ENCODE peak calls at places on chromosomes 12 and 14, in eight cellular contexts. R, C, M, B, A, L, F and O are unnamed samples.

GRCh38 chr12:104578453-104578852 is 121.7 kb downstream of the CHST11 start:
- DNase-seq in F (no peak), A (no peak), L (no peak), M (no peak), B (peak), C (peak), R (no peak), O (no peak)

GRCh38 chr12:119665164-119665929 is 2.6 kb upstream of the PRKAB1 start:
- DNase-seq in A (no peak), L (no peak), R (no peak), C (no peak), M (no peak), B (no peak), F (no peak), O (no peak)

GRCh38 chr14:64756712-64757111 is 52.5 kb downstream of the PLEKHG3 start:
- DNase-seq in C (no peak), B (no peak), L (no peak), R (no peak), A (no peak), M (no peak), F (no peak), O (no peak)

GRCh38 chr14:26286066-26286791 is 311.6 kb downstream of the NOVA1 start:
- DNase-seq in F (no peak), B (no peak), C (no peak), L (no peak), R (no peak), M (no peak), A (no peak), O (no peak)

GRCh38 chr14:100056964-100057817 is 8.0 kb upstream of the EVL start:
- DNase-seq in L (no peak), A (no peak), F (no peak), C (peak), B (peak), M (no peak), R (no peak), O (no peak)

GRCh38 chr12:93689076-93689834 is 12.1 kb downstream of the CRADD start:
- DNase-seq in R (no peak), A (no peak), L (no peak), B (peak), F (no peak), C (peak), M (no peak), O (no peak)

GRCh38 chr12:27627123-27627835 is 69.0 kb upstream of the REP15 start:
- DNase-seq in C (peak), R (no peak), A (no peak), L (no peak), F (no peak), M (no peak), B (peak), O (no peak)

GRCh38 chr12:2682301-2683282 is 112.2 kb upstream of the FKBP4 start:
- DNase-seq in R (peak), B (peak), A (peak), C (peak), F (no peak), M (no peak), L (no peak), O (peak)

GRCh38 chr14:103045387-103045869 is 11.9 kb downstream of the CDC42BPB start:
- DNase-seq in M (no peak), L (no peak), A (no peak), F (no peak), B (no peak), R (no peak), C (no peak), O (no peak)

GRCh38 chr12:50636505-50636904 is 127.4 kb upstream of the ATF1 start:
- DNase-seq in L (no peak), A (no peak), B (no peak), C (peak), R (no peak), M (no peak), F (no peak), O (no peak)

GRCh38 chr12:1777798-1778197 is 42.6 kb upstream of the LRTM2 start:
- DNase-seq in A (no peak), C (peak), L (no peak), B (peak), M (no peak), F (no peak), R (no peak), O (no peak)

GRCh38 chr12:132351751-132352495 is 22.5 kb upstream of the GALNT9 start:
- DNase-seq in C (no peak), R (no peak), L (no peak), M (no peak), A (peak), F (no peak), B (no peak), O (no peak)

GRCh38 chr12:3035171-3035570 is 42.0 kb upstream of the TSPAN9 start:
- DNase-seq in C (no peak), R (no peak), A (no peak), B (no peak), F (no peak), M (no peak), L (no peak), O (no peak)

GRCh38 chr12:101772019-101772774 is 32.9 kb upstream of the SYCP3 start:
- DNase-seq in R (no peak), M (no peak), B (no peak), F (no peak), C (peak), L (no peak), A (no peak), O (no peak)

GRCh38 chr14:75402867-75403413 is 24.9 kb upstream of the JDP2 start:
- DNase-seq in A (no peak), M (no peak), C (no peak), B (no peak), F (no peak), R (no peak), L (no peak), O (no peak)

GRCh38 chr12:47832263-47832933 is 12.7 kb upstream of the HDAC7 start:
- DNase-seq in R (no peak), B (no peak), L (no peak), C (no peak), F (no peak), A (no peak), M (no peak), O (no peak)

GRCh38 chr14:60968671-60969070 is 12.2 kb downstream of the TRMT5 start:
- DNase-seq in R (no peak), L (no peak), C (peak), A (no peak), M (no peak), B (no peak), F (no peak), O (no peak)

GRCh38 chr12:33026791-33027190 is 130.2 kb upstream of the PKP2 start:
- DNase-seq in F (no peak), R (no peak), M (no peak), B (no peak), A (no peak), C (no peak), L (no peak), O (no peak)

GRCh38 chr14:54652188-54652889 is 85.4 kb downstream of the SAMD4A start:
- DNase-seq in B (peak), F (peak), A (no peak), M (peak), L (peak), R (no peak), C (peak), O (no peak)

GRCh38 chr12:126033746-126034145 is 968.5 kb downstream of the AACS start:
- DNase-seq in F (no peak), R (no peak), A (no peak), M (no peak), B (no peak), L (no peak), C (no peak), O (no peak)

GRCh38 chr14:88556581-88556980 is 1.8 kb upstream of the PTPN21 start:
- DNase-seq in L (no peak), B (no peak), R (no peak), A (no peak), M (no peak), F (no peak), C (no peak), O (no peak)

GRCh38 chr12:26017484-26018211 is 59.2 kb downstream of the RASSF8 start:
- DNase-seq in F (no peak), A (peak), C (peak), L (no peak), R (no peak), M (no peak), B (peak), O (no peak)

GRCh38 chr12:80033457-80033856 is 65.9 kb upstream of the OTOGL start:
- DNase-seq in M (no peak), A (no peak), R (no peak), F (no peak), C (peak), B (peak), L (no peak), O (no peak)

GRCh38 chr12:4089147-4089606 is 184.4 kb upstream of the CCND2 start:
- DNase-seq in L (no peak), A (no peak), R (no peak), C (no peak), F (no peak), M (no peak), B (no peak), O (no peak)

GRCh38 chr12:80045594-80045993 is 53.7 kb upstream of the OTOGL start:
- DNase-seq in R (no peak), C (peak), F (no peak), A (no peak), M (no peak), B (peak), L (no peak), O (no peak)

GRCh38 chr12:11839093-11839641 is 189.7 kb downstream of the ETV6 start:
- DNase-seq in L (no peak), A (no peak), C (peak), R (no peak), F (no peak), M (no peak), B (peak), O (no peak)

GRCh38 chr14:76113691-76114090 is 38.0 kb upstream of the GPATCH2L start:
- DNase-seq in R (no peak), M (no peak), C (no peak), B (no peak), A (no peak), L (no peak), F (no peak), O (no peak)

GRCh38 chr12:94175763-94176660 is 27.6 kb downstream of the PLXNC1 start:
- DNase-seq in C (peak), M (no peak), B (peak), F (no peak), A (no peak), R (no peak), L (no peak), O (no peak)

GRCh38 chr12:78096909-78097597 is 266.4 kb downstream of the NAV3 start:
- DNase-seq in F (no peak), B (no peak), L (no peak), R (no peak), M (no peak), C (no peak), A (peak), O (no peak)

GRCh38 chr12:1174659-1175058 is 183.6 kb downstream of the ERC1 start:
- DNase-seq in L (no peak), F (no peak), R (no peak), B (no peak), A (no peak), M (no peak), C (peak), O (no peak)

GRCh38 chr14:70726651-70727375 is 82.5 kb downstream of the MAP3K9 start:
- DNase-seq in F (no peak), M (no peak), L (no peak), C (peak), R (no peak), B (no peak), A (no peak), O (no peak)

GRCh38 chr14:99681832-99682148 is 2.3 kb upstream of the CYP46A1 start:
- DNase-seq in R (no peak), M (no peak), L (no peak), C (no peak), B (no peak), F (no peak), A (no peak), O (no peak)

GRCh38 chr12:132492522-132492921 is 2.6 kb downstream of the FBRSL1 start:
- DNase-seq in B (no peak), R (no peak), C (no peak), A (no peak), M (no peak), L (no peak), F (no peak), O (no peak)

GRCh38 chr12:64633940-64634337 is 23.6 kb downstream of the RASSF3 start:
- DNase-seq in R (no peak), M (no peak), F (peak), A (no peak), L (peak), B (peak), C (peak), O (no peak)

GRCh38 chr12:132986885-132987225 is 688 bp downstream of the ZNF26 start:
- DNase-seq in R (no peak), L (no peak), F (no peak), A (no peak), B (peak), C (peak), M (no peak), O (no peak)

GRCh38 chr14:67480011-67480410 is 8.5 kb downstream of the TMEM229B start:
- DNase-seq in F (no peak), R (no peak), L (no peak), B (no peak), M (no peak), C (no peak), A (peak), O (no peak)

GRCh38 chr12:39442895-39443703 is at the start of gene KIF21A:
- DNase-seq in M (peak), B (peak), C (peak), R (peak), L (peak), A (peak), F (peak), O (peak)
- H3K4me3 ChIP-seq in M (peak), B (peak), C (peak), R (peak), L (peak), A (peak), F (peak), O (peak)

GRCh38 chr12:114744285-114744684 is 60.3 kb upstream of the TBX3 start:
- DNase-seq in A (no peak), R (no peak), M (no peak), L (no peak), F (no peak), C (no peak), B (no peak), O (no peak)
- H3K4me3 ChIP-seq in A (no peak), R (no peak), M (no peak), L (no peak), F (no peak), C (no peak), B (no peak), O (no peak)

GRCh38 chr12:122018457-122018856 is 3.2 kb upstream of the BCL7A start:
- DNase-seq in F (no peak), A (no peak), B (no peak), M (no peak), R (no peak), L (no peak), C (no peak), O (no peak)
- H3K4me3 ChIP-seq in F (no peak), A (no peak), B (no peak), M (no peak), R (no peak), L (no peak), C (no peak), O (no peak)

GRCh38 chr12:84910549-84911241 is 1.9 kb downstream of the SLC6A15 start:
- DNase-seq in C (peak), M (no peak), A (peak), B (no peak), R (no peak), F (no peak), L (no peak), O (no peak)
- H3K4me3 ChIP-seq in C (peak), M (peak), A (peak), B (peak), R (no peak), F (peak), L (peak), O (no peak)

DNA sequence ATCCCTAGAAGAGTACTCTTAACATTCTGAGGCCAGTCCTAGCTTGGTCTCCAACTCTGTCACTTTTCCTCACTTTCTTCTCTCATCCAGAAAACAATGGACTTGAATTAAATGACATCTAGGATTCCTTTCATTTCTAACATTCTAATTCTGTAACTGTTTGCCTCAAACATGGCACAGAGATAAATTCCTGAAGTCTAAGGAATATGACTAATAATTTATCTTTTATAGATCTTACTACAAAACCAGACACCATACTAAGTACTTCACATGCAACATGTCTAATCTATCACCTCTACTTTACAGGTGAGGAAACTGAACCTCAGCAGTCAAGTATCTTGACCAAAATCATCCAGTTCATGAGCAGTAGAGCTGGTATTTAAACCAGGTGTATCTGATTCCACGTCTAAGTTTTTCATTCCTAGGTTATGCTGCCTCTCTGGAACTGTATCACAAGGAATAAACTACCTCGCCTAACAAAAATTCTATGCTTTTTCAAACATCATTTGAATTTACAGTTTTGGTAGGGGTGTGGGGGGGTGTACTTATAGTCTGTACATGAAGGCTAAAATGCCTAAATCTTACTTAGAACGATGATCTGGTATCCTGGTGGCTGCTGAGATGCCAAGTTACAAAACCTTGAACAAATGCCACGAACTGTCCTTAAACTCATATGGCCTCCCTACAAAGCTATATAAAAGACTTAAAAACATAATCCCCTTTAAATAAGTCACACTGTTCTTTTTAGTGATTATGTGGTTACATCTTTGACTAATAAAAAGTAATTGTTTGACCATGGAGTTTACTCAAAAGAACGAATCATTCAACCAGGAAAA is 41.6 kb downstream of the ATXN2 start:
- DNase-seq in C (no peak), R (no peak), B (peak), F (no peak), L (no peak), M (no peak), A (no peak), O (no peak)
- H3K4me3 ChIP-seq in C (no peak), R (no peak), B (no peak), F (no peak), L (no peak), M (no peak), A (no peak), O (no peak)

GRCh38 chr14:68949236-68949965 is 29.7 kb downstream of the ACTN1 start:
- DNase-seq in M (no peak), C (peak), R (no peak), A (no peak), B (no peak), F (no peak), L (no peak), O (no peak)

GRCh38 chr14:68945585-68946289 is 33.4 kb downstream of the ACTN1 start:
- DNase-seq in B (no peak), A (no peak), M (no peak), C (no peak), F (peak), L (no peak), R (no peak), O (no peak)

GRCh38 chr14:68948686-68949085 is 30.4 kb downstream of the ACTN1 start:
- DNase-seq in A (no peak), C (no peak), F (no peak), R (no peak), B (no peak), M (no peak), L (no peak), O (no peak)

GRCh38 chr14:68946423-68946822 is 32.7 kb downstream of the ACTN1 start:
- DNase-seq in M (no peak), R (no peak), B (no peak), A (no peak), L (no peak), F (no peak), C (no peak), O (no peak)

GRCh38 chr14:68947802-68948201 is 31.3 kb downstream of the ACTN1 start:
- DNase-seq in R (no peak), M (no peak), B (no peak), A (peak), L (peak), F (peak), C (peak), O (no peak)
- H3K4me3 ChIP-seq in R (no peak), M (no peak), B (no peak), A (no peak), L (peak), F (peak), C (no peak), O (no peak)

DNA sequence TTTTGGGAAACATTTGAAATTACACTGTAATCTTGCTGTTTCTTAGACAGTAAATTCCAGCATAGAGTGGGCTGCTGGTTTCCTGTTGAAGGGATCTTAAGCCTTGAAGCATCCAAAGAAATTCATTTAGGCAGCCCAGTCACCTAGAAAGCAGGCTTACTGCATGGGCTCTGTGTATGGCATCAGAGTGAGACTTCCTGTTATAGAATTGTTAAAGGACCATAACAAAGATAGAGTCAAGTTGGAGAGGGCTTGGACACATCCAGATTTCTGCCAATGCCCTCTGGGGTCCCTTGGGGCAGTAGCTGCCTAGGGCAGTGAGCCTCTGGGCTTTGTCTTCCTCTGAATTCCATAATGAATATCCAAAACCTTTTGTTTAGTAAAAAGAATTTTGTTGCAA is 149.2 kb downstream of the DYRK2 start:
- DNase-seq in F (no peak), A (no peak), B (no peak), L (no peak), M (no peak), C (no peak), R (no peak), O (no peak)
- H3K4me3 ChIP-seq in F (peak), A (no peak), B (no peak), L (no peak), M (no peak), C (no peak), R (no peak), O (no peak)